ENCODE peak calls at places on chromosomes 4 and X, in four cellular contexts. One of them, this sample, is unnamed.

GRCh38 chr4:81510643-81511189 is 39.0 kb upstream of the RASGEF1B start:
- DNase-seq in K562: no peak
- DNase-seq in SK-N-SH: no peak
- DNase-seq in H1: no peak
- DNase-seq in this sample: no peak

GRCh38 chr4:171432536-171432935 is 380.7 kb upstream of the GALNTL6 start:
- DNase-seq in K562: no peak
- DNase-seq in SK-N-SH: no peak
- DNase-seq in H1: no peak
- DNase-seq in this sample: no peak

GRCh38 chrX:103733017-103733416 is 22.3 kb downstream of the TMEM31 start:
- DNase-seq in K562: no peak
- DNase-seq in SK-N-SH: no peak
- DNase-seq in H1: no peak
- DNase-seq in this sample: no peak

GRCh38 chrX:152993933-152994332 is at the start of gene PNMA5:
- DNase-seq in K562: no peak
- DNase-seq in SK-N-SH: no peak
- DNase-seq in H1: no peak
- DNase-seq in this sample: no peak

GRCh38 chr4:176339936-176340761 is 20.4 kb downstream of the SPCS3 start:
- DNase-seq in K562: no peak
- DNase-seq in SK-N-SH: peak; percentile 5
- DNase-seq in H1: no peak
- DNase-seq in this sample: no peak

GRCh38 chr4:91961504-91961903 is 342.3 kb upstream of the GRID2 start:
- DNase-seq in K562: no peak
- DNase-seq in SK-N-SH: no peak
- DNase-seq in H1: no peak
- DNase-seq in this sample: no peak

GRCh38 chrX:10146350-10146749 is 10.4 kb upstream of the CLCN4 start:
- DNase-seq in K562: no peak
- DNase-seq in SK-N-SH: no peak
- DNase-seq in H1: no peak
- DNase-seq in this sample: no peak

GRCh38 chrX:86133761-86134160 is 14.5 kb upstream of the DACH2 start:
- DNase-seq in K562: no peak
- DNase-seq in SK-N-SH: peak; percentile 17
- DNase-seq in H1: no peak
- DNase-seq in this sample: no peak

GRCh38 chrX:42976729-42977366 is 198.9 kb upstream of the PPP1R2C start:
- DNase-seq in K562: no peak
- DNase-seq in SK-N-SH: no peak
- DNase-seq in H1: no peak
- DNase-seq in this sample: no peak

GRCh38 chrX:39195156-39195555 is 393.9 kb downstream of the MID1IP1 start:
- DNase-seq in K562: no peak
- DNase-seq in SK-N-SH: no peak
- DNase-seq in H1: no peak
- DNase-seq in this sample: no peak

GRCh38 chr4:66489783-66490452 is 819.6 kb upstream of the EPHA5 start:
- DNase-seq in K562: no peak
- DNase-seq in SK-N-SH: no peak
- DNase-seq in H1: no peak
- DNase-seq in this sample: no peak

GRCh38 chrX:150854856-150855255 is 43.6 kb downstream of the CD99L2 start:
- DNase-seq in K562: no peak
- DNase-seq in SK-N-SH: no peak
- DNase-seq in H1: no peak
- DNase-seq in this sample: no peak

GRCh38 chrX:71578253-71579135 is at the start of gene GCNA:
- DNase-seq in K562: no peak
- DNase-seq in SK-N-SH: peak; percentile 28
- DNase-seq in H1: no peak
- DNase-seq in this sample: no peak

GRCh38 chrX:17262123-17262522 is 112.9 kb upstream of the NHS start:
- DNase-seq in K562: no peak
- DNase-seq in SK-N-SH: no peak
- DNase-seq in H1: no peak
- DNase-seq in this sample: no peak

DNA sequence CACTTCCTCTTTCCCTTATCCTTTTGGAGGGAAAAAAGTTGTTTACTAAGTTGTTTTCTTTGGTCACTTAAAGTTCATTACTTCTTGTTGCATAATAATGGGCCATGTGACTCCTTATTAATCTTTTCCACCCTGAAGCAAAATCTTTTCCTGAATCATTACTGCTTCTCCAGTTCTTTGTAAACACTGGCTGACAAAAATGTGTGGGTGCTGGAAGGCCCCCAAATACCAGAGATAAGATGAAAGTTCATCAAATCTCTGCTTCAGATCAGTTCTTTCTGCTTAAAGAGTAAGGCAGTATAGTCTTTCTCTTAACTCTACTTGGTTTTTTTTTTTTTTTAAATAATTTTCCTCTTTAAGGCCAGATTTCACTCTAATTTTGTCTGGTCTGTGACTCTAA is 108.8 kb upstream of the NHS start:
- DNase-seq in K562: no peak
- DNase-seq in SK-N-SH: no peak
- DNase-seq in H1: no peak
- DNase-seq in this sample: no peak
- TF ChIP-seq TAF1 in K562: no peak
- TF ChIP-seq TAF1 in SK-N-SH: no peak
- TF ChIP-seq TAF1 in H1: no peak
- TF ChIP-seq TAF1 in this sample: no peak

GRCh38 chrX:285076-285677 is 4.0 kb downstream of the PLCXD1 start:
- DNase-seq in K562: no peak
- DNase-seq in SK-N-SH: no peak
- DNase-seq in H1: no peak
- DNase-seq in this sample: no peak
- TF ChIP-seq POLR2AphosphoS5 in K562: no peak
- TF ChIP-seq POLR2AphosphoS5 in SK-N-SH: no peak
- TF ChIP-seq POLR2AphosphoS5 in H1: no peak
- TF ChIP-seq POLR2AphosphoS5 in this sample: no peak

GRCh38 chr4:153204247-153205027 is at the start of gene TRIM2:
- DNase-seq in K562: peak; percentile 59
- DNase-seq in SK-N-SH: no peak
- DNase-seq in H1: no peak
- DNase-seq in this sample: no peak
- TF ChIP-seq TAF1 in K562: no peak
- TF ChIP-seq TAF1 in SK-N-SH: no peak
- TF ChIP-seq TAF1 in H1: peak; percentile 50
- TF ChIP-seq TAF1 in this sample: no peak

DNA sequence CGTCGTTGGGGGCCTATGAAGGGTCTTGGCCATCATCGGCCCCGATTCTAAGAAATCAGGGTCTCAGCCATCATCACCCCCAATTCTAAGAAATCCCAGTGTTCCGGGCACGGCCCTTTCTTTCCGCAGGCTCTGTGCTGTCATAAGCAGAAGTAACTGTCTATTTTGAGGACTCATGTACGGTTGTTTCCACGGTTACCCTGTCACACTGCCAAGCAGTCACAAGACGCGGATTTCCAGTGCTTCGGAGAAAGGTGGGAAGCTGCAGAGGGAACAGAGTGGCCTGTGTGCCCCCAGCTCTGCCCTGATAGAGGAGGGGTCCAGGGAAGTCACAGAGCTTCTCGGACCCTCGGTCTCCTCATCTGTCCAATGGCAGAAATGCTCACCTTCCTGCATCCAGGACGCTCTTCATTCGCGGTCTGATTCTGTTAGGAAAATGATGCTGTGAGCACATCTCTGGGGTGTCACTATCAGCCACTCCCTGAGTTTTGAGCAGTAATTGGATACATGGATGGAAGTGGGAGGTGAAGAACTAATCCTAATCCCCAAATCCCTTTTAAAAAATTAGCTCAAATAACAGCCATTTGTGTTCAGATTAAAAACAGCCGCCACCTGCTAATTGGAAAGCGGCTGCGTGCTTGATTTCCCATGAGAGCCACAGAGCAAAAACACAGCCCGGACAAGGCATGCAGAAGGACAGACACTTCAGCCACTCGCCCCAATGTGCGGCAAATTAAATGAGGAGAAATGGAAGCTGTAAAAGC is 73.1 kb downstream of the WFS1 start:
- DNase-seq in K562: no peak
- DNase-seq in SK-N-SH: peak; percentile 50
- DNase-seq in H1: no peak
- DNase-seq in this sample: no peak
- TF ChIP-seq POLR2AphosphoS5 in K562: no peak
- TF ChIP-seq POLR2AphosphoS5 in SK-N-SH: no peak
- TF ChIP-seq POLR2AphosphoS5 in H1: no peak
- TF ChIP-seq POLR2AphosphoS5 in this sample: no peak

GRCh38 chrX:110741213-110741796 is 54.3 kb downstream of the CHRDL1 start:
- DNase-seq in K562: no peak
- DNase-seq in SK-N-SH: no peak
- DNase-seq in H1: no peak
- DNase-seq in this sample: no peak
- TF ChIP-seq TAF1 in K562: no peak
- TF ChIP-seq TAF1 in SK-N-SH: no peak
- TF ChIP-seq TAF1 in H1: no peak
- TF ChIP-seq TAF1 in this sample: no peak

GRCh38 chr4:6910340-6910959 is 824 bp downstream of the TBC1D14 start:
- DNase-seq in K562: peak; percentile 68
- DNase-seq in SK-N-SH: peak; percentile 51
- DNase-seq in H1: no peak
- DNase-seq in this sample: no peak

GRCh38 chr4:6909970-6910339 is 329 bp downstream of the TBC1D14 start:
- DNase-seq in K562: no peak
- DNase-seq in SK-N-SH: no peak
- DNase-seq in H1: no peak
- DNase-seq in this sample: peak; percentile 58

GRCh38 chr4:6907658-6908191 is 1.9 kb upstream of the TBC1D14 start:
- DNase-seq in K562: no peak
- DNase-seq in SK-N-SH: peak; percentile 67
- DNase-seq in H1: no peak
- DNase-seq in this sample: no peak

GRCh38 chr4:6908397-6909112 is 1.1 kb upstream of the TBC1D14 start:
- DNase-seq in K562: no peak
- DNase-seq in SK-N-SH: peak; percentile 58
- DNase-seq in H1: no peak
- DNase-seq in this sample: no peak

DNA sequence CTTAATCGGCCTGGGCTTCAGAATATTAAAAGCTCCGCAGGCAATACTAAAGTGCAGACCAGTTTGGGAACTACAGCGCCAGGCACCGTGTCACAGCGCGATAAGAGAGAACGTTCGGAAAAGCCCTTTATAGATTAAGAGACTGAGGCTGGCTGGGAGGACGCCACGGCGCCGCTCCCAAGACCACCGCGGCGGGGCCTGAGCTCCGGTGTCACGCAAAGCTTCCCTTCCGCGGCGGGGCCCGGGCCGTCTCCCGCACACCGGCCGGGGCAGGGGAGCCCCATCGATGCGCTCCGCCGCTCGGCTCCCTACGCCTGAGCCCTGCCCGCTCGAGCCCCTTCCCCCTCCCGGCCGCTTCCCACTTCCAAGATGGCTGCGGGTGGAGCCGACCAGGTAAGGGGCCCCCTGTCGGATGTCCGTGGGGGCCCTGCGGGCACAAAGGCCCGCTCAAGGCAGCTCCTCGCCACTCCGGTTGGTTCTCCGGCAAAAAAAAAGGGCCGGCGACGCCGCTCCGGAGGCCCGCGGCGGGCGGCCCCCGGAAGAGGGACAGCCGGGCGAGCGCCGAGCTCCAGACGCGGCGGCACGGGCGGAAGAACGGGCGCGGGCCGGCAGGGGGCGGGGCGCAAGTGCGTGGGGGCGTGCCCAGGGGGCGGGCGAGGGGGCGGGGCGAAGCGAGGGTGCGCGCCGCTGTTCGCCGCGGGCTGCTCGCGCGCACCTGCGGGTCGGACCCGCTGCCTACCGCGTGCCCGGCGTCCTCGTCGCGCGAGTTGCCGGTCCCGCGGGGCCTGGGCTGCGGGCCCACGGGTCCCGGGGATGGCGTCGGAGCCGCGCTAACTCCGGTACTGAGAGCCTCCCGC is at the start of gene TBC1D14:
- DNase-seq in K562: peak; percentile 96
- DNase-seq in SK-N-SH: peak; percentile 98
- DNase-seq in H1: no peak
- DNase-seq in this sample: peak; percentile 95
- TF ChIP-seq POLR2AphosphoS5 in K562: peak; percentile 60
- TF ChIP-seq POLR2AphosphoS5 in SK-N-SH: peak; percentile 77
- TF ChIP-seq POLR2AphosphoS5 in H1: peak; percentile 23
- TF ChIP-seq POLR2AphosphoS5 in this sample: peak; percentile 66

DNA sequence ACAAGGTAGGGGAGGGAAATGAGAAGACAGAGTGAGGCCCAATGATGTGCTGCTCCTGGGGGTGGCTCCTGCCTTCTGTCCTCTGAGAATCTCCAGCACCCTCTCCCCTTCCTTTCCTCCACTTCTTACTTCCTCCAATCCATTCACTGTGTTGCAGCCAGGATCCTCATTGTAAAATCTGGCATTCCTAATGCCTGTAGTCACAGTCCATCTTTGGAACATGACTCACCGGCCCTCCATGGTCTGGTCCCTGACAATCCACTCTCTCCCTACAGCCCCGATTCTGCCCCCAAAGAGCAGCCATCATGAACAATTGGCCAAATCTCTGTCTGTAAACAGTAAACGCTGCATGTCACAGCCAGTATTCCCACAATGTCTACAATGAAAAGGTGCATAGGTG is 72.9 kb downstream of the CLNK start:
- DNase-seq in K562: no peak
- DNase-seq in SK-N-SH: no peak
- DNase-seq in H1: no peak
- DNase-seq in this sample: no peak
- TF ChIP-seq TAF1 in K562: no peak
- TF ChIP-seq TAF1 in SK-N-SH: no peak
- TF ChIP-seq TAF1 in H1: no peak
- TF ChIP-seq TAF1 in this sample: no peak